ENCODE peak calls at places on chromosomes 3 and 15, in ten cellular contexts. L, A, F, D, J, B, R, S, I and P are unnamed samples.
A peak's percentile ranks its signal among the peaks of the same experiment; 100 is the strongest.

GRCh38 chr3:159832024-159832423 is 156.6 kb upstream of the IL12A start:
- DNase-seq in L (peak; percentile 37), S (no peak), B (no peak), I (no peak), F (peak; percentile 44), D (no peak), R (no peak), A (no peak), J (no peak), P (no peak)

GRCh38 chr15:53693729-53694533 is 65.5 kb downstream of the WDR72 start:
- DNase-seq in F (no peak), B (no peak), J (peak; percentile 0), L (no peak), I (peak; percentile 10), S (no peak), R (peak; percentile 86), A (peak; percentile 83), D (no peak), P (no peak)

GRCh38 chr15:34853001-34853758 is 57.8 kb upstream of the ACTC1 start:
- DNase-seq in A (no peak), I (no peak), L (no peak), S (peak; percentile 83), B (no peak), D (no peak), F (no peak), J (peak; percentile 47), R (no peak), P (peak; percentile 12)

GRCh38 chr15:86595741-86596140 is 516.1 kb downstream of the AGBL1 start:
- DNase-seq in F (no peak), B (no peak), S (no peak), I (no peak), R (no peak), A (no peak), J (peak; percentile 5), D (no peak), L (no peak), P (no peak)

GRCh38 chr3:185399629-185400339 is 36.8 kb downstream of the MAP3K13 start:
- DNase-seq in B (no peak), S (no peak), I (no peak), D (no peak), F (peak; percentile 9), A (no peak), J (no peak), L (no peak), R (no peak), P (no peak)

GRCh38 chr3:26437678-26438077 is 184.9 kb upstream of the LRRC3B start:
- DNase-seq in B (no peak), J (peak; percentile 50), S (peak; percentile 64), R (no peak), L (no peak), I (no peak), D (no peak), A (no peak), F (no peak), P (peak; percentile 58)

GRCh38 chr3:73727117-73727802 is 102.5 kb upstream of the PDZRN3 start:
- DNase-seq in I (no peak), S (peak; percentile 95), R (no peak), B (no peak), L (no peak), D (no peak), J (peak; percentile 70), F (no peak), A (peak; percentile 21), P (peak; percentile 97)

GRCh38 chr3:108153451-108153981 is 62.7 kb upstream of the CD47 start:
- DNase-seq in I (peak; percentile 66), B (peak; percentile 39), D (peak; percentile 37), L (peak; percentile 71), A (peak; percentile 67), J (peak; percentile 78), R (peak; percentile 39), F (peak; percentile 74), S (peak; percentile 79), P (no peak)

GRCh38 chr15:66682246-66682645 is 19.8 kb upstream of the SMAD6 start:
- DNase-seq in S (no peak), I (no peak), B (no peak), D (no peak), J (no peak), A (no peak), R (no peak), L (no peak), F (no peak), P (no peak)

GRCh38 chr15:29405564-29405963 is 135.9 kb upstream of the NSMCE3 start:
- DNase-seq in I (no peak), D (no peak), R (no peak), J (no peak), S (no peak), A (no peak), B (no peak), L (no peak), F (no peak), P (no peak)

GRCh38 chr3:105527949-105528348 is 161.2 kb downstream of the ALCAM start:
- DNase-seq in A (no peak), L (no peak), R (no peak), J (peak; percentile 77), B (no peak), S (peak; percentile 38), D (no peak), I (no peak), F (no peak), P (peak; percentile 48)

GRCh38 chr3:134083626-134084229 is 54.0 kb upstream of the SLCO2A1 start:
- DNase-seq in J (no peak), B (no peak), R (no peak), A (no peak), S (no peak), D (no peak), I (no peak), F (no peak), L (no peak), P (no peak)

GRCh38 chr15:66934315-66934930 is 131.0 kb upstream of the SMAD3 start:
- DNase-seq in D (no peak), F (no peak), A (no peak), L (no peak), I (no peak), J (no peak), B (no peak), R (no peak), S (no peak), P (no peak)

GRCh38 chr15:75844629-75845390 is 1.6 kb downstream of the UBE2Q2 start:
- DNase-seq in B (peak; percentile 20), S (no peak), R (no peak), I (no peak), A (no peak), L (no peak), F (no peak), D (no peak), J (no peak), P (no peak)

GRCh38 chr3:73768594-73769308 is 144.0 kb upstream of the PDZRN3 start:
- DNase-seq in S (peak; percentile 35), A (no peak), R (no peak), D (no peak), B (no peak), J (peak; percentile 49), F (no peak), I (no peak), L (no peak), P (no peak)

GRCh38 chr3:114035146-114035545 is 21.2 kb downstream of the CCDC191 start:
- DNase-seq in J (peak; percentile 70), L (no peak), D (no peak), S (no peak), A (no peak), R (no peak), B (no peak), F (no peak), I (no peak), P (no peak)

GRCh38 chr15:91885714-91886265 is 32.3 kb downstream of the SLCO3A1 start:
- DNase-seq in D (no peak), I (no peak), S (no peak), A (peak; percentile 20), J (no peak), B (no peak), R (no peak), F (peak; percentile 23), L (no peak), P (no peak)

GRCh38 chr3:171374661-171375285 is 85.4 kb downstream of the TNIK start:
- DNase-seq in A (no peak), S (peak; percentile 43), I (no peak), B (no peak), J (peak; percentile 70), D (no peak), R (no peak), F (peak; percentile 29), L (no peak), P (no peak)

GRCh38 chr3:46685446-46685845 is 8.0 kb downstream of the ALS2CL start:
- DNase-seq in A (no peak), I (no peak), R (no peak), L (no peak), S (no peak), J (no peak), B (no peak), D (no peak), F (no peak), P (no peak)

GRCh38 chr3:49553320-49553689 is 972 bp upstream of the BSN start:
- DNase-seq in D (no peak), J (peak; percentile 77), F (peak; percentile 39), A (no peak), R (no peak), S (peak; percentile 53), L (no peak), I (no peak), B (no peak), P (peak; percentile 28)
- H3K4me3 ChIP-seq in D (peak overlapping the region; percentile 75), J (peak overlapping the region; percentile 74), F (peak overlapping the region; percentile 58), A (peak overlapping the region; percentile 68), R (peak overlapping the region; percentile 62), S (no peak overlapping the region), L (peak overlapping the region; percentile 76), I (no peak overlapping the region), B (no peak overlapping the region), P (peak overlapping the region; percentile 61)

GRCh38 chr15:77497108-77497737 is 76.5 kb downstream of the HMG20A start:
- DNase-seq in B (no peak), L (peak; percentile 79), F (no peak), J (no peak), S (peak; percentile 59), A (peak; percentile 81), R (peak; percentile 41), D (no peak), I (peak; percentile 22), P (no peak)
- H3K4me3 ChIP-seq in B (no peak overlapping the region), L (peak overlapping the region; percentile 39), F (no peak overlapping the region), J (no peak overlapping the region), S (no peak overlapping the region), A (no peak overlapping the region), R (no peak overlapping the region), D (peak overlapping the region; percentile 24), I (no peak overlapping the region), P (no peak overlapping the region)

GRCh38 chr3:52714335-52715302 is 8.7 kb downstream of the SPCS1 start:
- DNase-seq in B (no peak), A (peak; percentile 20), D (no peak), J (no peak), F (no peak), L (no peak), S (no peak), I (peak; percentile 63), R (peak; percentile 49), P (no peak)
- H3K4me3 ChIP-seq in B (no peak overlapping the region), A (no peak overlapping the region), D (no peak overlapping the region), J (no peak overlapping the region), F (no peak overlapping the region), L (no peak overlapping the region), S (no peak overlapping the region), I (no peak overlapping the region), R (peak overlapping the region; percentile 26), P (no peak overlapping the region)

GRCh38 chr15:56211064-56211463 is 32.6 kb downstream of the RFX7 start:
- DNase-seq in J (no peak), A (no peak), B (no peak), I (no peak), D (no peak), R (no peak), F (no peak), S (no peak), L (no peak), P (no peak)
- H3K4me3 ChIP-seq in J (no peak overlapping the region), A (no peak overlapping the region), B (no peak overlapping the region), I (no peak overlapping the region), D (no peak overlapping the region), R (no peak overlapping the region), F (no peak overlapping the region), S (no peak overlapping the region), L (no peak overlapping the region), P (no peak overlapping the region)

GRCh38 chr3:39485547-39485946 is 18.1 kb downstream of the MOBP start:
- DNase-seq in D (no peak), S (no peak), B (no peak), F (no peak), A (no peak), R (no peak), L (no peak), J (no peak), I (no peak), P (no peak)
- H3K4me3 ChIP-seq in D (no peak overlapping the region), S (no peak overlapping the region), B (no peak overlapping the region), F (no peak overlapping the region), A (no peak overlapping the region), R (no peak overlapping the region), L (no peak overlapping the region), J (no peak overlapping the region), I (no peak overlapping the region), P (no peak overlapping the region)